ENCODE peak calls at places on chromosome 2, in ten cellular contexts. F is fibroblast of pulmonary artery, G is psoas muscle, K is A549, J is IMR-90, D is foreskin fibroblast, S is ovary, L is astrocyte of the cerebellum, X is uterus, Y is OCI-LY7. U is an unnamed sample.
A peak's percentile ranks its signal among the peaks of the same experiment; 100 is the strongest.

GRCh38 chr2:85545780-85546240 is 6.8 kb downstream of the MAT2A start:
- DNase-seq in G (no peak), S (no peak), K (no peak), X (no peak), J (no peak), Y (no peak), D (no peak), L (no peak), F (no peak), U (no peak)

GRCh38 chr2:119694994-119695521 is 16.1 kb downstream of the TMEM177 start:
- DNase-seq in F (peak; percentile 64), Y (no peak), X (no peak), G (no peak), J (peak; percentile 54), D (peak; percentile 39), L (peak; percentile 69), S (no peak), K (no peak), U (peak; percentile 72)

GRCh38 chr2:233115761-233116160 is 55.6 kb downstream of the INPP5D start:
- DNase-seq in L (peak; percentile 11), S (no peak), G (no peak), D (peak; percentile 15), J (no peak), X (no peak), Y (no peak), F (peak; percentile 15), K (no peak), U (no peak)

GRCh38 chr2:86087936-86088850 is 17.5 kb downstream of the POLR1A start:
- DNase-seq in D (no peak), G (no peak), S (no peak), L (no peak), X (no peak), J (no peak), Y (no peak), F (no peak), K (peak; percentile 43), U (no peak)

GRCh38 chr2:61255580-61256437 is 93.8 kb downstream of the C2orf74 start:
- DNase-seq in D (peak; percentile 78), J (peak; percentile 91), Y (no peak), S (no peak), G (no peak), F (peak; percentile 86), X (no peak), L (no peak), K (no peak), U (peak; percentile 25)

GRCh38 chr2:82511894-82512293 is 1947.2 kb downstream of the SUCLG1 start:
- DNase-seq in F (no peak), G (no peak), S (no peak), K (no peak), D (no peak), X (no peak), Y (no peak), J (no peak), L (no peak), U (no peak)

GRCh38 chr2:112092286-112093041 is 37.4 kb downstream of the TMEM87B start:
- DNase-seq in D (peak; percentile 38), Y (no peak), F (peak; percentile 82), S (no peak), K (no peak), G (no peak), X (no peak), J (peak; percentile 83), L (peak; percentile 69), U (peak; percentile 37)

GRCh38 chr2:119008108-119008507 is 66.1 kb downstream of the MARCO start:
- DNase-seq in L (no peak), G (no peak), K (peak; percentile 5), J (no peak), D (no peak), S (no peak), F (no peak), X (no peak), Y (no peak), U (no peak)

GRCh38 chr2:212665948-212666347 is 127.3 kb upstream of the ERBB4 start:
- DNase-seq in K (no peak), F (no peak), J (no peak), Y (no peak), L (no peak), D (no peak), X (no peak), S (no peak), G (no peak), U (no peak)

GRCh38 chr2:206328979-206329378 is 54.5 kb downstream of the ZDBF2 start:
- DNase-seq in F (no peak), Y (no peak), X (no peak), G (no peak), S (no peak), D (no peak), L (no peak), J (no peak), K (no peak), U (no peak)

GRCh38 chr2:206324869-206325268 is 50.4 kb downstream of the ZDBF2 start:
- DNase-seq in F (no peak), X (no peak), G (peak; percentile 58), D (no peak), L (no peak), K (no peak), J (no peak), Y (no peak), S (no peak), U (no peak)

GRCh38 chr2:206323033-206323432 is 48.6 kb downstream of the ZDBF2 start:
- DNase-seq in L (no peak), F (no peak), K (no peak), Y (no peak), S (no peak), X (no peak), D (no peak), J (no peak), G (no peak), U (no peak)

GRCh38 chr2:206323486-206323885 is 49.0 kb downstream of the ZDBF2 start:
- DNase-seq in Y (no peak), D (no peak), J (no peak), G (no peak), L (no peak), F (no peak), X (no peak), K (no peak), S (no peak), U (no peak)
- TF ChIP-seq CTCF in Y (no peak), D (no peak), J (no peak), G (no peak), L (no peak), F (no peak), X (no peak), K (no peak), S (no peak), U (no peak)

DNA sequence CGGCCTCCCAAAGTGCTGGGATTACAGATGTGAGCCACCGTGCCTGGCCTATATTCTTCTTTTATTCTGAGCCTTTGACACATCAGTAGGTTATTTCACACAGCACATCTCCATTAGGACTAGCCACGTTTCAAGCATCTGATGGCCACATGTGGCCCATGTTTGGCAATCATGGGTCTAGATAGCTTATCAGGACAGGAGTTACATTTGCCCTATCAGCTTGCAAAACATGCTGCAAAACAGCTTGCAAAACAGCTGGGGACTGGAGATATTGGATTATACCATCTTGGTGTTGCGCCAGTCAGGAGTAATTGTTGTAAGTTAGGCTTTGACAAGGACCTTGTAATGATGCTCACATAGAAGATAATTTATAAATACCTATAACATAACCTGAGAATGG is 94.9 kb downstream of the GBX2 start:
- DNase-seq in F (no peak), S (no peak), L (no peak), X (no peak), G (no peak), D (peak; percentile 23), J (no peak), Y (no peak), K (no peak), U (no peak)
- H3K4me3 ChIP-seq in F (no peak overlapping the region), S (no peak overlapping the region), L (no peak overlapping the region), X (no peak overlapping the region), G (no peak overlapping the region), D (no peak overlapping the region), J (no peak overlapping the region), Y (no peak overlapping the region), K (no peak overlapping the region), U (no peak overlapping the region)

GRCh38 chr2:46298522-46299351 is 1.5 kb downstream of the EPAS1 start:
- DNase-seq in F (peak; percentile 73), L (no peak), J (peak; percentile 47), K (peak; percentile 72), D (peak; percentile 47), X (peak; percentile 64), S (peak; percentile 75), G (peak; percentile 76), Y (no peak), U (no peak)

GRCh38 chr2:46297546-46298271 is 502 bp downstream of the EPAS1 start:
- DNase-seq in Y (no peak), G (peak; percentile 73), F (peak; percentile 40), X (peak; percentile 55), D (no peak), K (peak; percentile 78), L (no peak), S (peak; percentile 76), J (no peak), U (no peak)

GRCh38 chr2:46298272-46298521 is 990 bp downstream of the EPAS1 start:
- DNase-seq in S (no peak), K (no peak), F (no peak), J (no peak), Y (no peak), L (no peak), D (no peak), X (no peak), G (no peak), U (no peak)

GRCh38 chr2:46300406-46300832 is 3.2 kb downstream of the EPAS1 start:
- DNase-seq in J (no peak), L (no peak), F (peak; percentile 41), Y (no peak), S (no peak), K (no peak), X (no peak), G (no peak), D (no peak), U (no peak)

DNA sequence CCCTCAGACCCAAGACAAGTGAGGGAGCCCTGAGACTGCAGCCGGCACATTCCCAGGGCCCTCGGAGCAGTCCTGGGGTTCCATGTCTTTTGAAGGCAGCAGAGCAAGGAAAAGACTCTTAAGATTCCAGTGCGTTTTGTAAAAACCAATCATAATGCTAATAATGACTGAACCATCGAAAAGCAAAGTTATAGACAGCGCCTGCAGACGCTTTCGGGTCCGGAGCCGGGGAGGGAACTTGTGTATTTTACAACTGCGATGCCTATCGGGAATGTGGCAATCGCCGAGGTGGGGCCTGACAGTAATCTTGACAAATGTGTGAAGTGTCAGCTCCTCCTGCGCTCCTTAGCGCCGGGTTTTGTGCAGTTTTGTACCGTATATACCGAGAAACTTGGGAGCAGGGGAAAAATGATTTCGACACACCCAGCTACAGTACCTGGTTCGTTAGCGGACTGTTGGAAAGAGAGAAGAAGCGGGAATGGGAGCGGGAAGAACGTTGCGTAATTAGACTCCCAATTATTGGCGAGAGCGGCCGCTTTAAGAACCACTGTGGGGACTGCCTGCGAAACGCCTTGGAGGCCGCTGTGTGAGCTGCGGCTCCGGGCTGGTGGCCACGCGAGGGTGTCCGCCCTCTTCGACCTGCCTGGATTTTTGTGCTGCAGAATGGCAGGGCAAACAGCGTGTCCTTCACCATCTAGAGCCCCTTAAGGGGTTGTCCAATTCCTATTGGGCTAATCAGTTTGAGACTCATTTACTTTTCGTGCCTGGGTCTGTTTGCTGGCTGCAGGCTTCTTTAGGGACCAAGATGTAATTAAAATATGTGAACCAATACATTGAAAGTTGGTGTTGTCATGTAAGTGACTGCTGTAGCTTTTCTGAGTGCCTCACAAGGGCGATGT is 2.4 kb downstream of the EPAS1 start:
- DNase-seq in D (peak; percentile 66), X (peak; percentile 74), F (peak; percentile 91), K (peak; percentile 62), Y (no peak), L (no peak), S (peak; percentile 66), J (peak; percentile 62), G (peak; percentile 81), U (no peak)
- TF ChIP-seq CTCF in D (no peak), X (no peak), F (no peak), K (peak; percentile 31), Y (no peak), L (no peak), S (no peak), J (no peak), G (no peak), U (no peak)

GRCh38 chr2:144379891-144380311 is 140.0 kb downstream of the ZEB2 start:
- DNase-seq in Y (no peak), X (no peak), S (peak; percentile 69), K (no peak), D (no peak), J (no peak), F (no peak), G (peak; percentile 39), L (no peak), U (no peak)
- H3K4me3 ChIP-seq in Y (no peak overlapping the region), X (no peak overlapping the region), S (no peak overlapping the region), K (no peak overlapping the region), D (no peak overlapping the region), J (no peak overlapping the region), F (no peak overlapping the region), G (peak overlapping the region; percentile 52), L (no peak overlapping the region), U (no peak overlapping the region)